ENCODE peak calls at places on chromosomes 16 and 17, in eight cellular contexts. Y is activated CD4-positive, alpha-beta T cell treated with anti-CD3 and anti-CD28 coated beads for 24 hours; G is astrocyte of the spinal cord; Q is ACHN; O is T1000; X is BE2C; S is NCI-H1694 treated with DMSO at 0.1 percent for 48 hours; V is PC-3. Z is an unnamed sample.

GRCh38 chr16:72956124-72957064 is 91.5 kb downstream of the ZFHX3 start:
- DNase-seq in Y (no peak), G (no peak), Q (no peak), O (no peak), X (no peak), S (no peak), V (no peak), Z (no peak)

GRCh38 chr17:72555052-72555451 is 434.2 kb downstream of the SOX9 start:
- DNase-seq in Y (no peak), G (no peak), Q (no peak), O (no peak), X (no peak), S (no peak), V (peak; percentile 40), Z (no peak)

GRCh38 chr16:88376835-88377726 is 5.7 kb upstream of the ZNF469 start:
- DNase-seq in Y (no peak), G (no peak), Q (no peak), O (no peak), X (peak; percentile 12), S (no peak), V (no peak), Z (no peak)

GRCh38 chr16:15041260-15042011 is 14.4 kb downstream of the NTAN1 start:
- DNase-seq in Y (no peak), G (peak; percentile 22), Q (no peak), O (no peak), X (no peak), S (no peak), V (no peak), Z (peak; percentile 43)

GRCh38 chr17:79890706-79891105 is 51.5 kb upstream of the CBX4 start:
- DNase-seq in Y (no peak), G (no peak), Q (no peak), O (no peak), X (peak; percentile 37), S (no peak), V (no peak), Z (no peak)

GRCh38 chr17:79930786-79931516 is 91.7 kb upstream of the CBX4 start:
- DNase-seq in Y (no peak), G (no peak), Q (no peak), O (no peak), X (no peak), S (no peak), V (no peak), Z (no peak)

GRCh38 chr16:82926500-82926899 is 299.7 kb downstream of the CDH13 start:
- DNase-seq in Y (no peak), G (no peak), Q (no peak), O (no peak), X (no peak), S (no peak), V (no peak), Z (no peak)

GRCh38 chr17:60145006-60145935 is 4.5 kb upstream of the CA4 start:
- DNase-seq in Y (no peak), G (no peak), Q (no peak), O (no peak), X (no peak), S (no peak), V (peak; percentile 28), Z (peak; percentile 24)

GRCh38 chr16:86628614-86629013 is 50.3 kb downstream of the FOXL1 start:
- DNase-seq in Y (no peak), G (peak; percentile 25), Q (no peak), O (no peak), X (no peak), S (no peak), V (peak; percentile 15), Z (no peak)

GRCh38 chr17:72390675-72391501 is 270.1 kb downstream of the SOX9 start:
- DNase-seq in Y (no peak), G (peak; percentile 66), Q (peak; percentile 45), O (no peak), X (no peak), S (no peak), V (peak; percentile 97), Z (peak; percentile 86)

GRCh38 chr17:16283705-16284104 is 66.7 kb downstream of the PIGL start:
- DNase-seq in Y (no peak), G (peak; percentile 62), Q (no peak), O (no peak), X (no peak), S (no peak), V (peak; percentile 45), Z (no peak)

GRCh38 chr17:37745801-37746426 is 1.1 kb upstream of the HNF1B start:
- DNase-seq in Y (no peak), G (no peak), Q (no peak), O (no peak), X (no peak), S (no peak), V (no peak), Z (no peak)

GRCh38 chr16:9047689-9048301 is 43.6 kb upstream of the HAPSTR1 start:
- DNase-seq in Y (peak; percentile 40), G (peak; percentile 99), Q (peak; percentile 99), O (peak; percentile 93), X (peak; percentile 83), S (no peak), V (peak; percentile 97), Z (peak; percentile 95)

GRCh38 chr17:17454276-17454675 is 22.5 kb upstream of the MED9 start:
- DNase-seq in Y (no peak), G (no peak), Q (no peak), O (no peak), X (no peak), S (no peak), V (no peak), Z (no peak)

GRCh38 chr17:50049636-50050035 is 6.3 kb upstream of the ITGA3 start:
- DNase-seq in Y (no peak), G (no peak), Q (peak; percentile 59), O (no peak), X (no peak), S (no peak), V (no peak), Z (no peak)

GRCh38 chr17:77281904-77282367 is 141.2 kb downstream of the SEC14L1 start:
- DNase-seq in Y (no peak), G (no peak), Q (peak; percentile 73), O (no peak), X (no peak), S (no peak), V (peak; percentile 70), Z (no peak)

GRCh38 chr17:81509048-81509686 is 3.4 kb downstream of the ACTG1 start:
- DNase-seq in Y (no peak), G (no peak), Q (peak; percentile 54), O (no peak), X (no peak), S (no peak), V (peak; percentile 46), Z (peak; percentile 40)

GRCh38 chr17:47875011-47875471 is 21.0 kb upstream of the SP2 start:
- DNase-seq in Y (no peak), G (no peak), Q (no peak), O (peak; percentile 21), X (no peak), S (no peak), V (no peak), Z (no peak)

GRCh38 chr16:88759245-88759975 is 25.6 kb downstream of the PIEZO1 start:
- DNase-seq in Y (no peak), G (peak; percentile 39), Q (no peak), O (no peak), X (peak; percentile 59), S (no peak), V (no peak), Z (no peak)

Z was measured in mammary epithelial cell.